ENCODE peak calls at places on chromosome 13, in five cellular contexts. One of them, this sample, is unnamed.
A peak's percentile ranks its signal among the peaks of the same experiment; 100 is the strongest.

GRCh38 chr13:97256343-97256783 is 34.2 kb downstream of the MBNL2 start:
- DNase-seq in activated T-cell treated with anti-CD3 and anti-CD28 coated beads, Interleukin-2, amount 50 U/mL, for 4 hours: no peak
- DNase-seq in stimulated activated CD4-positive, alpha-beta T cell treated with anti-CD3 and anti-CD28 coated beads, Interleukin-2, amount 100 ng/mL, for 48 hours: no peak
- DNase-seq in heart left ventricle: no peak
- DNase-seq in stimulated activated naive CD8-positive, alpha-beta T cell treated with anti-CD3 and anti-CD28 coated beads, Interleukin-15, Interleukin-2, amounts not matched to agents 100 U/mL and 50 U/mL, for 24 hours: no peak
- DNase-seq in this sample: no peak

GRCh38 chr13:23466144-23467002 is 32.9 kb upstream of the SACS start:
- DNase-seq in activated T-cell treated with anti-CD3 and anti-CD28 coated beads, Interleukin-2, amount 50 U/mL, for 4 hours: peak; percentile 57
- DNase-seq in stimulated activated CD4-positive, alpha-beta T cell treated with anti-CD3 and anti-CD28 coated beads, Interleukin-2, amount 100 ng/mL, for 48 hours: peak; percentile 42
- DNase-seq in heart left ventricle: peak; percentile 80
- DNase-seq in stimulated activated naive CD8-positive, alpha-beta T cell treated with anti-CD3 and anti-CD28 coated beads, Interleukin-15, Interleukin-2, amounts not matched to agents 100 U/mL and 50 U/mL, for 24 hours: peak; percentile 66
- DNase-seq in this sample: peak; percentile 82

GRCh38 chr13:61463027-61463426 is 47.4 kb upstream of the PCDH20 start:
- DNase-seq in activated T-cell treated with anti-CD3 and anti-CD28 coated beads, Interleukin-2, amount 50 U/mL, for 4 hours: no peak
- DNase-seq in stimulated activated CD4-positive, alpha-beta T cell treated with anti-CD3 and anti-CD28 coated beads, Interleukin-2, amount 100 ng/mL, for 48 hours: no peak
- DNase-seq in heart left ventricle: no peak
- DNase-seq in stimulated activated naive CD8-positive, alpha-beta T cell treated with anti-CD3 and anti-CD28 coated beads, Interleukin-15, Interleukin-2, amounts not matched to agents 100 U/mL and 50 U/mL, for 24 hours: no peak
- DNase-seq in this sample: no peak

GRCh38 chr13:31614704-31615103 is 124.6 kb upstream of the RXFP2 start:
- DNase-seq in activated T-cell treated with anti-CD3 and anti-CD28 coated beads, Interleukin-2, amount 50 U/mL, for 4 hours: no peak
- DNase-seq in stimulated activated CD4-positive, alpha-beta T cell treated with anti-CD3 and anti-CD28 coated beads, Interleukin-2, amount 100 ng/mL, for 48 hours: no peak
- DNase-seq in heart left ventricle: no peak
- DNase-seq in stimulated activated naive CD8-positive, alpha-beta T cell treated with anti-CD3 and anti-CD28 coated beads, Interleukin-15, Interleukin-2, amounts not matched to agents 100 U/mL and 50 U/mL, for 24 hours: no peak
- DNase-seq in this sample: no peak

GRCh38 chr13:20160346-20161274 is at the start of gene GJA3:
- DNase-seq in activated T-cell treated with anti-CD3 and anti-CD28 coated beads, Interleukin-2, amount 50 U/mL, for 4 hours: peak; percentile 63
- DNase-seq in stimulated activated CD4-positive, alpha-beta T cell treated with anti-CD3 and anti-CD28 coated beads, Interleukin-2, amount 100 ng/mL, for 48 hours: peak; percentile 30
- DNase-seq in heart left ventricle: peak; percentile 78
- DNase-seq in stimulated activated naive CD8-positive, alpha-beta T cell treated with anti-CD3 and anti-CD28 coated beads, Interleukin-15, Interleukin-2, amounts not matched to agents 100 U/mL and 50 U/mL, for 24 hours: peak; percentile 68
- DNase-seq in this sample: no peak

GRCh38 chr13:28499579-28499978 is 4.7 kb upstream of the FLT1 start:
- DNase-seq in activated T-cell treated with anti-CD3 and anti-CD28 coated beads, Interleukin-2, amount 50 U/mL, for 4 hours: no peak
- DNase-seq in stimulated activated CD4-positive, alpha-beta T cell treated with anti-CD3 and anti-CD28 coated beads, Interleukin-2, amount 100 ng/mL, for 48 hours: no peak
- DNase-seq in heart left ventricle: no peak
- DNase-seq in stimulated activated naive CD8-positive, alpha-beta T cell treated with anti-CD3 and anti-CD28 coated beads, Interleukin-15, Interleukin-2, amounts not matched to agents 100 U/mL and 50 U/mL, for 24 hours: no peak
- DNase-seq in this sample: no peak

GRCh38 chr13:45162821-45163220 is 38.0 kb downstream of the KCTD4 start:
- DNase-seq in activated T-cell treated with anti-CD3 and anti-CD28 coated beads, Interleukin-2, amount 50 U/mL, for 4 hours: no peak
- DNase-seq in stimulated activated CD4-positive, alpha-beta T cell treated with anti-CD3 and anti-CD28 coated beads, Interleukin-2, amount 100 ng/mL, for 48 hours: no peak
- DNase-seq in heart left ventricle: no peak
- DNase-seq in stimulated activated naive CD8-positive, alpha-beta T cell treated with anti-CD3 and anti-CD28 coated beads, Interleukin-15, Interleukin-2, amounts not matched to agents 100 U/mL and 50 U/mL, for 24 hours: no peak
- DNase-seq in this sample: no peak

GRCh38 chr13:106143392-106143791 is 392.1 kb downstream of the EFNB2 start:
- DNase-seq in activated T-cell treated with anti-CD3 and anti-CD28 coated beads, Interleukin-2, amount 50 U/mL, for 4 hours: no peak
- DNase-seq in stimulated activated CD4-positive, alpha-beta T cell treated with anti-CD3 and anti-CD28 coated beads, Interleukin-2, amount 100 ng/mL, for 48 hours: no peak
- DNase-seq in heart left ventricle: no peak
- DNase-seq in stimulated activated naive CD8-positive, alpha-beta T cell treated with anti-CD3 and anti-CD28 coated beads, Interleukin-15, Interleukin-2, amounts not matched to agents 100 U/mL and 50 U/mL, for 24 hours: no peak
- DNase-seq in this sample: no peak

GRCh38 chr13:109276261-109276660 is 510.1 kb downstream of the IRS2 start:
- DNase-seq in activated T-cell treated with anti-CD3 and anti-CD28 coated beads, Interleukin-2, amount 50 U/mL, for 4 hours: no peak
- DNase-seq in stimulated activated CD4-positive, alpha-beta T cell treated with anti-CD3 and anti-CD28 coated beads, Interleukin-2, amount 100 ng/mL, for 48 hours: no peak
- DNase-seq in heart left ventricle: no peak
- DNase-seq in stimulated activated naive CD8-positive, alpha-beta T cell treated with anti-CD3 and anti-CD28 coated beads, Interleukin-15, Interleukin-2, amounts not matched to agents 100 U/mL and 50 U/mL, for 24 hours: no peak
- DNase-seq in this sample: no peak

GRCh38 chr13:108629353-108629752 is at the start of gene MYO16:
- DNase-seq in activated T-cell treated with anti-CD3 and anti-CD28 coated beads, Interleukin-2, amount 50 U/mL, for 4 hours: no peak
- DNase-seq in stimulated activated CD4-positive, alpha-beta T cell treated with anti-CD3 and anti-CD28 coated beads, Interleukin-2, amount 100 ng/mL, for 48 hours: no peak
- DNase-seq in heart left ventricle: no peak
- DNase-seq in stimulated activated naive CD8-positive, alpha-beta T cell treated with anti-CD3 and anti-CD28 coated beads, Interleukin-15, Interleukin-2, amounts not matched to agents 100 U/mL and 50 U/mL, for 24 hours: no peak
- DNase-seq in this sample: no peak

GRCh38 chr13:91406619-91407018 is 8.2 kb downstream of the GPC5 start:
- DNase-seq in activated T-cell treated with anti-CD3 and anti-CD28 coated beads, Interleukin-2, amount 50 U/mL, for 4 hours: no peak
- DNase-seq in stimulated activated CD4-positive, alpha-beta T cell treated with anti-CD3 and anti-CD28 coated beads, Interleukin-2, amount 100 ng/mL, for 48 hours: peak; percentile 19
- DNase-seq in heart left ventricle: no peak
- DNase-seq in stimulated activated naive CD8-positive, alpha-beta T cell treated with anti-CD3 and anti-CD28 coated beads, Interleukin-15, Interleukin-2, amounts not matched to agents 100 U/mL and 50 U/mL, for 24 hours: peak; percentile 22
- DNase-seq in this sample: no peak

GRCh38 chr13:102724923-102725322 is 30.1 kb upstream of the METTL21C start:
- DNase-seq in activated T-cell treated with anti-CD3 and anti-CD28 coated beads, Interleukin-2, amount 50 U/mL, for 4 hours: no peak
- DNase-seq in stimulated activated CD4-positive, alpha-beta T cell treated with anti-CD3 and anti-CD28 coated beads, Interleukin-2, amount 100 ng/mL, for 48 hours: no peak
- DNase-seq in heart left ventricle: no peak
- DNase-seq in stimulated activated naive CD8-positive, alpha-beta T cell treated with anti-CD3 and anti-CD28 coated beads, Interleukin-15, Interleukin-2, amounts not matched to agents 100 U/mL and 50 U/mL, for 24 hours: no peak
- DNase-seq in this sample: no peak

GRCh38 chr13:96994030-96994848 is at the start of gene OXGR1:
- DNase-seq in activated T-cell treated with anti-CD3 and anti-CD28 coated beads, Interleukin-2, amount 50 U/mL, for 4 hours: no peak
- DNase-seq in stimulated activated CD4-positive, alpha-beta T cell treated with anti-CD3 and anti-CD28 coated beads, Interleukin-2, amount 100 ng/mL, for 48 hours: no peak
- DNase-seq in heart left ventricle: no peak
- DNase-seq in stimulated activated naive CD8-positive, alpha-beta T cell treated with anti-CD3 and anti-CD28 coated beads, Interleukin-15, Interleukin-2, amounts not matched to agents 100 U/mL and 50 U/mL, for 24 hours: no peak
- DNase-seq in this sample: no peak

GRCh38 chr13:62512194-62513141 is 1096.8 kb upstream of the PCDH20 start:
- DNase-seq in activated T-cell treated with anti-CD3 and anti-CD28 coated beads, Interleukin-2, amount 50 U/mL, for 4 hours: no peak
- DNase-seq in stimulated activated CD4-positive, alpha-beta T cell treated with anti-CD3 and anti-CD28 coated beads, Interleukin-2, amount 100 ng/mL, for 48 hours: no peak
- DNase-seq in heart left ventricle: peak; percentile 36
- DNase-seq in stimulated activated naive CD8-positive, alpha-beta T cell treated with anti-CD3 and anti-CD28 coated beads, Interleukin-15, Interleukin-2, amounts not matched to agents 100 U/mL and 50 U/mL, for 24 hours: peak; percentile 4
- DNase-seq in this sample: no peak

GRCh38 chr13:25827986-25828385 is 223.8 kb downstream of the SHISA2 start:
- DNase-seq in activated T-cell treated with anti-CD3 and anti-CD28 coated beads, Interleukin-2, amount 50 U/mL, for 4 hours: no peak
- DNase-seq in stimulated activated CD4-positive, alpha-beta T cell treated with anti-CD3 and anti-CD28 coated beads, Interleukin-2, amount 100 ng/mL, for 48 hours: no peak
- DNase-seq in heart left ventricle: no peak
- DNase-seq in stimulated activated naive CD8-positive, alpha-beta T cell treated with anti-CD3 and anti-CD28 coated beads, Interleukin-15, Interleukin-2, amounts not matched to agents 100 U/mL and 50 U/mL, for 24 hours: no peak
- DNase-seq in this sample: no peak

GRCh38 chr13:24254151-24254810 is 55.1 kb upstream of the C1QTNF9 start:
- DNase-seq in activated T-cell treated with anti-CD3 and anti-CD28 coated beads, Interleukin-2, amount 50 U/mL, for 4 hours: peak; percentile 50
- DNase-seq in stimulated activated CD4-positive, alpha-beta T cell treated with anti-CD3 and anti-CD28 coated beads, Interleukin-2, amount 100 ng/mL, for 48 hours: no peak
- DNase-seq in heart left ventricle: no peak
- DNase-seq in stimulated activated naive CD8-positive, alpha-beta T cell treated with anti-CD3 and anti-CD28 coated beads, Interleukin-15, Interleukin-2, amounts not matched to agents 100 U/mL and 50 U/mL, for 24 hours: peak; percentile 59
- DNase-seq in this sample: peak; percentile 62

GRCh38 chr13:51457086-51457485 is 4.2 kb upstream of the INTS6 start:
- DNase-seq in activated T-cell treated with anti-CD3 and anti-CD28 coated beads, Interleukin-2, amount 50 U/mL, for 4 hours: no peak
- DNase-seq in stimulated activated CD4-positive, alpha-beta T cell treated with anti-CD3 and anti-CD28 coated beads, Interleukin-2, amount 100 ng/mL, for 48 hours: no peak
- DNase-seq in heart left ventricle: no peak
- DNase-seq in stimulated activated naive CD8-positive, alpha-beta T cell treated with anti-CD3 and anti-CD28 coated beads, Interleukin-15, Interleukin-2, amounts not matched to agents 100 U/mL and 50 U/mL, for 24 hours: no peak
- DNase-seq in this sample: no peak

GRCh38 chr13:99658266-99658991 is 157.2 kb downstream of the TM9SF2 start:
- DNase-seq in activated T-cell treated with anti-CD3 and anti-CD28 coated beads, Interleukin-2, amount 50 U/mL, for 4 hours: peak; percentile 30
- DNase-seq in stimulated activated CD4-positive, alpha-beta T cell treated with anti-CD3 and anti-CD28 coated beads, Interleukin-2, amount 100 ng/mL, for 48 hours: peak; percentile 23
- DNase-seq in heart left ventricle: peak; percentile 77
- DNase-seq in stimulated activated naive CD8-positive, alpha-beta T cell treated with anti-CD3 and anti-CD28 coated beads, Interleukin-15, Interleukin-2, amounts not matched to agents 100 U/mL and 50 U/mL, for 24 hours: peak; percentile 56
- DNase-seq in this sample: peak; percentile 72

GRCh38 chr13:75812751-75813181 is 176.6 kb downstream of the LMO7 start:
- DNase-seq in activated T-cell treated with anti-CD3 and anti-CD28 coated beads, Interleukin-2, amount 50 U/mL, for 4 hours: no peak
- DNase-seq in stimulated activated CD4-positive, alpha-beta T cell treated with anti-CD3 and anti-CD28 coated beads, Interleukin-2, amount 100 ng/mL, for 48 hours: no peak
- DNase-seq in heart left ventricle: no peak
- DNase-seq in stimulated activated naive CD8-positive, alpha-beta T cell treated with anti-CD3 and anti-CD28 coated beads, Interleukin-15, Interleukin-2, amounts not matched to agents 100 U/mL and 50 U/mL, for 24 hours: no peak
- DNase-seq in this sample: no peak

GRCh38 chr13:67119481-67119883 is 110.7 kb downstream of the PCDH9 start:
- DNase-seq in activated T-cell treated with anti-CD3 and anti-CD28 coated beads, Interleukin-2, amount 50 U/mL, for 4 hours: no peak
- DNase-seq in stimulated activated CD4-positive, alpha-beta T cell treated with anti-CD3 and anti-CD28 coated beads, Interleukin-2, amount 100 ng/mL, for 48 hours: no peak
- DNase-seq in heart left ventricle: no peak
- DNase-seq in stimulated activated naive CD8-positive, alpha-beta T cell treated with anti-CD3 and anti-CD28 coated beads, Interleukin-15, Interleukin-2, amounts not matched to agents 100 U/mL and 50 U/mL, for 24 hours: no peak
- DNase-seq in this sample: no peak

GRCh38 chr13:46866150-46866549 is 30.7 kb downstream of the HTR2A start:
- DNase-seq in activated T-cell treated with anti-CD3 and anti-CD28 coated beads, Interleukin-2, amount 50 U/mL, for 4 hours: no peak
- DNase-seq in stimulated activated CD4-positive, alpha-beta T cell treated with anti-CD3 and anti-CD28 coated beads, Interleukin-2, amount 100 ng/mL, for 48 hours: no peak
- DNase-seq in heart left ventricle: peak; percentile 66
- DNase-seq in stimulated activated naive CD8-positive, alpha-beta T cell treated with anti-CD3 and anti-CD28 coated beads, Interleukin-15, Interleukin-2, amounts not matched to agents 100 U/mL and 50 U/mL, for 24 hours: no peak
- DNase-seq in this sample: peak; percentile 74

GRCh38 chr13:112569771-112570288 is 18.1 kb downstream of the TUBGCP3 start:
- DNase-seq in activated T-cell treated with anti-CD3 and anti-CD28 coated beads, Interleukin-2, amount 50 U/mL, for 4 hours: no peak
- DNase-seq in stimulated activated CD4-positive, alpha-beta T cell treated with anti-CD3 and anti-CD28 coated beads, Interleukin-2, amount 100 ng/mL, for 48 hours: no peak
- DNase-seq in heart left ventricle: no peak
- DNase-seq in stimulated activated naive CD8-positive, alpha-beta T cell treated with anti-CD3 and anti-CD28 coated beads, Interleukin-15, Interleukin-2, amounts not matched to agents 100 U/mL and 50 U/mL, for 24 hours: no peak
- DNase-seq in this sample: no peak

GRCh38 chr13:107211073-107211472 is 643.1 kb upstream of the ARGLU1 start:
- DNase-seq in activated T-cell treated with anti-CD3 and anti-CD28 coated beads, Interleukin-2, amount 50 U/mL, for 4 hours: peak; percentile 8
- DNase-seq in stimulated activated CD4-positive, alpha-beta T cell treated with anti-CD3 and anti-CD28 coated beads, Interleukin-2, amount 100 ng/mL, for 48 hours: peak; percentile 56
- DNase-seq in heart left ventricle: no peak
- DNase-seq in stimulated activated naive CD8-positive, alpha-beta T cell treated with anti-CD3 and anti-CD28 coated beads, Interleukin-15, Interleukin-2, amounts not matched to agents 100 U/mL and 50 U/mL, for 24 hours: peak; percentile 64
- DNase-seq in this sample: peak; percentile 74

GRCh38 chr13:101709952-101710351 is 257.5 kb downstream of the ITGBL1 start:
- DNase-seq in activated T-cell treated with anti-CD3 and anti-CD28 coated beads, Interleukin-2, amount 50 U/mL, for 4 hours: no peak
- DNase-seq in stimulated activated CD4-positive, alpha-beta T cell treated with anti-CD3 and anti-CD28 coated beads, Interleukin-2, amount 100 ng/mL, for 48 hours: no peak
- DNase-seq in heart left ventricle: no peak
- DNase-seq in stimulated activated naive CD8-positive, alpha-beta T cell treated with anti-CD3 and anti-CD28 coated beads, Interleukin-15, Interleukin-2, amounts not matched to agents 100 U/mL and 50 U/mL, for 24 hours: no peak
- DNase-seq in this sample: no peak

GRCh38 chr13:25973085-25973484 is 78.7 kb downstream of the SHISA2 start:
- DNase-seq in activated T-cell treated with anti-CD3 and anti-CD28 coated beads, Interleukin-2, amount 50 U/mL, for 4 hours: no peak
- DNase-seq in stimulated activated CD4-positive, alpha-beta T cell treated with anti-CD3 and anti-CD28 coated beads, Interleukin-2, amount 100 ng/mL, for 48 hours: no peak
- DNase-seq in heart left ventricle: no peak
- DNase-seq in stimulated activated naive CD8-positive, alpha-beta T cell treated with anti-CD3 and anti-CD28 coated beads, Interleukin-15, Interleukin-2, amounts not matched to agents 100 U/mL and 50 U/mL, for 24 hours: no peak
- DNase-seq in this sample: no peak

GRCh38 chr13:112791662-112792440 is 102.0 kb downstream of the ATP11A start:
- DNase-seq in activated T-cell treated with anti-CD3 and anti-CD28 coated beads, Interleukin-2, amount 50 U/mL, for 4 hours: no peak
- DNase-seq in stimulated activated CD4-positive, alpha-beta T cell treated with anti-CD3 and anti-CD28 coated beads, Interleukin-2, amount 100 ng/mL, for 48 hours: no peak
- DNase-seq in heart left ventricle: no peak
- DNase-seq in stimulated activated naive CD8-positive, alpha-beta T cell treated with anti-CD3 and anti-CD28 coated beads, Interleukin-15, Interleukin-2, amounts not matched to agents 100 U/mL and 50 U/mL, for 24 hours: no peak
- DNase-seq in this sample: no peak

GRCh38 chr13:50646070-50646469 is 197.4 kb downstream of the DLEU7 start:
- DNase-seq in activated T-cell treated with anti-CD3 and anti-CD28 coated beads, Interleukin-2, amount 50 U/mL, for 4 hours: no peak
- DNase-seq in stimulated activated CD4-positive, alpha-beta T cell treated with anti-CD3 and anti-CD28 coated beads, Interleukin-2, amount 100 ng/mL, for 48 hours: no peak
- DNase-seq in heart left ventricle: no peak
- DNase-seq in stimulated activated naive CD8-positive, alpha-beta T cell treated with anti-CD3 and anti-CD28 coated beads, Interleukin-15, Interleukin-2, amounts not matched to agents 100 U/mL and 50 U/mL, for 24 hours: no peak
- DNase-seq in this sample: no peak

GRCh38 chr13:52882803-52883202 is 34.4 kb upstream of the PCDH8 start:
- DNase-seq in activated T-cell treated with anti-CD3 and anti-CD28 coated beads, Interleukin-2, amount 50 U/mL, for 4 hours: no peak
- DNase-seq in stimulated activated CD4-positive, alpha-beta T cell treated with anti-CD3 and anti-CD28 coated beads, Interleukin-2, amount 100 ng/mL, for 48 hours: no peak
- DNase-seq in heart left ventricle: no peak
- DNase-seq in stimulated activated naive CD8-positive, alpha-beta T cell treated with anti-CD3 and anti-CD28 coated beads, Interleukin-15, Interleukin-2, amounts not matched to agents 100 U/mL and 50 U/mL, for 24 hours: no peak
- DNase-seq in this sample: no peak

GRCh38 chr13:44710576-44710975 is 134.4 kb upstream of the TSC22D1 start:
- DNase-seq in activated T-cell treated with anti-CD3 and anti-CD28 coated beads, Interleukin-2, amount 50 U/mL, for 4 hours: no peak
- DNase-seq in stimulated activated CD4-positive, alpha-beta T cell treated with anti-CD3 and anti-CD28 coated beads, Interleukin-2, amount 100 ng/mL, for 48 hours: peak; percentile 8
- DNase-seq in heart left ventricle: no peak
- DNase-seq in stimulated activated naive CD8-positive, alpha-beta T cell treated with anti-CD3 and anti-CD28 coated beads, Interleukin-15, Interleukin-2, amounts not matched to agents 100 U/mL and 50 U/mL, for 24 hours: peak; percentile 37
- DNase-seq in this sample: no peak

GRCh38 chr13:73062368-73062767 is 3.6 kb downstream of the KLF5 start:
- DNase-seq in activated T-cell treated with anti-CD3 and anti-CD28 coated beads, Interleukin-2, amount 50 U/mL, for 4 hours: no peak
- DNase-seq in stimulated activated CD4-positive, alpha-beta T cell treated with anti-CD3 and anti-CD28 coated beads, Interleukin-2, amount 100 ng/mL, for 48 hours: no peak
- DNase-seq in heart left ventricle: no peak
- DNase-seq in stimulated activated naive CD8-positive, alpha-beta T cell treated with anti-CD3 and anti-CD28 coated beads, Interleukin-15, Interleukin-2, amounts not matched to agents 100 U/mL and 50 U/mL, for 24 hours: no peak
- DNase-seq in this sample: no peak

GRCh38 chr13:23367907-23368306 is 65.6 kb downstream of the SACS start:
- DNase-seq in activated T-cell treated with anti-CD3 and anti-CD28 coated beads, Interleukin-2, amount 50 U/mL, for 4 hours: no peak
- DNase-seq in stimulated activated CD4-positive, alpha-beta T cell treated with anti-CD3 and anti-CD28 coated beads, Interleukin-2, amount 100 ng/mL, for 48 hours: no peak
- DNase-seq in heart left ventricle: no peak
- DNase-seq in stimulated activated naive CD8-positive, alpha-beta T cell treated with anti-CD3 and anti-CD28 coated beads, Interleukin-15, Interleukin-2, amounts not matched to agents 100 U/mL and 50 U/mL, for 24 hours: no peak
- DNase-seq in this sample: no peak

GRCh38 chr13:111232191-111232590 is 88.3 kb upstream of the TEX29 start:
- DNase-seq in activated T-cell treated with anti-CD3 and anti-CD28 coated beads, Interleukin-2, amount 50 U/mL, for 4 hours: no peak
- DNase-seq in stimulated activated CD4-positive, alpha-beta T cell treated with anti-CD3 and anti-CD28 coated beads, Interleukin-2, amount 100 ng/mL, for 48 hours: no peak
- DNase-seq in heart left ventricle: no peak
- DNase-seq in stimulated activated naive CD8-positive, alpha-beta T cell treated with anti-CD3 and anti-CD28 coated beads, Interleukin-15, Interleukin-2, amounts not matched to agents 100 U/mL and 50 U/mL, for 24 hours: no peak
- DNase-seq in this sample: no peak

GRCh38 chr13:83881917-83882625 is at the start of gene SLITRK1:
- DNase-seq in activated T-cell treated with anti-CD3 and anti-CD28 coated beads, Interleukin-2, amount 50 U/mL, for 4 hours: no peak
- DNase-seq in stimulated activated CD4-positive, alpha-beta T cell treated with anti-CD3 and anti-CD28 coated beads, Interleukin-2, amount 100 ng/mL, for 48 hours: no peak
- DNase-seq in heart left ventricle: no peak
- DNase-seq in stimulated activated naive CD8-positive, alpha-beta T cell treated with anti-CD3 and anti-CD28 coated beads, Interleukin-15, Interleukin-2, amounts not matched to agents 100 U/mL and 50 U/mL, for 24 hours: peak; percentile 49
- DNase-seq in this sample: no peak

GRCh38 chr13:99981115-99982020 is at the start of gene ZIC2:
- DNase-seq in activated T-cell treated with anti-CD3 and anti-CD28 coated beads, Interleukin-2, amount 50 U/mL, for 4 hours: no peak
- DNase-seq in stimulated activated CD4-positive, alpha-beta T cell treated with anti-CD3 and anti-CD28 coated beads, Interleukin-2, amount 100 ng/mL, for 48 hours: no peak
- DNase-seq in heart left ventricle: peak; percentile 56
- DNase-seq in stimulated activated naive CD8-positive, alpha-beta T cell treated with anti-CD3 and anti-CD28 coated beads, Interleukin-15, Interleukin-2, amounts not matched to agents 100 U/mL and 50 U/mL, for 24 hours: no peak
- DNase-seq in this sample: no peak

GRCh38 chr13:96671073-96671472 is 323.2 kb downstream of the OXGR1 start:
- DNase-seq in activated T-cell treated with anti-CD3 and anti-CD28 coated beads, Interleukin-2, amount 50 U/mL, for 4 hours: no peak
- DNase-seq in stimulated activated CD4-positive, alpha-beta T cell treated with anti-CD3 and anti-CD28 coated beads, Interleukin-2, amount 100 ng/mL, for 48 hours: no peak
- DNase-seq in heart left ventricle: no peak
- DNase-seq in stimulated activated naive CD8-positive, alpha-beta T cell treated with anti-CD3 and anti-CD28 coated beads, Interleukin-15, Interleukin-2, amounts not matched to agents 100 U/mL and 50 U/mL, for 24 hours: no peak
- DNase-seq in this sample: no peak

GRCh38 chr13:74131206-74131605 is 3.0 kb downstream of the KLF12 start:
- DNase-seq in activated T-cell treated with anti-CD3 and anti-CD28 coated beads, Interleukin-2, amount 50 U/mL, for 4 hours: no peak
- DNase-seq in stimulated activated CD4-positive, alpha-beta T cell treated with anti-CD3 and anti-CD28 coated beads, Interleukin-2, amount 100 ng/mL, for 48 hours: no peak
- DNase-seq in heart left ventricle: no peak
- DNase-seq in stimulated activated naive CD8-positive, alpha-beta T cell treated with anti-CD3 and anti-CD28 coated beads, Interleukin-15, Interleukin-2, amounts not matched to agents 100 U/mL and 50 U/mL, for 24 hours: no peak
- DNase-seq in this sample: no peak